ENCODE peak calls at places on chromosome 5, in five cellular contexts. G, F, Y, V and D are unnamed samples.

GRCh38 chr5:157690690-157691433 is 19.5 kb downstream of the C5orf52 start:
- DNase-seq in G (no peak), Y (peak; percentile 75), V (no peak), F (no peak), D (no peak)

GRCh38 chr5:92371889-92372235 is 988.7 kb upstream of the ARRDC3 start:
- DNase-seq in G (no peak), Y (no peak), V (no peak), F (no peak), D (no peak)

GRCh38 chr5:50501510-50502209 is 60.6 kb upstream of the EMB start:
- DNase-seq in F (peak; percentile 17), V (no peak), Y (no peak), G (no peak), D (no peak)

GRCh38 chr5:150595466-150596031 is 44.9 kb upstream of the SYNPO start:
- DNase-seq in V (peak; percentile 74), G (no peak), Y (no peak), F (no peak), D (no peak)

GRCh38 chr5:81393783-81394718 is at the start of gene ACOT12:
- DNase-seq in Y (peak; percentile 86), G (no peak), V (no peak), F (peak; percentile 11), D (no peak)

GRCh38 chr5:8396756-8397155 is 527.8 kb downstream of the MTRR start:
- DNase-seq in F (no peak), V (no peak), G (no peak), Y (no peak), D (no peak)

GRCh38 chr5:99900302-99900811 is 634.8 kb upstream of the FAM174A start:
- DNase-seq in V (no peak), G (peak; percentile 69), Y (no peak), F (no peak), D (peak; percentile 83)

GRCh38 chr5:149732500-149733128 is 2.5 kb downstream of the PPARGC1B start:
- DNase-seq in F (peak; percentile 81), Y (no peak), V (peak; percentile 74), G (no peak), D (no peak)

GRCh38 chr5:67303356-67303755 is 106.8 kb upstream of the CD180 start:
- DNase-seq in Y (no peak), F (no peak), V (no peak), G (no peak), D (no peak)

GRCh38 chr5:1152771-1153282 is 41.0 kb upstream of the SLC12A7 start:
- DNase-seq in Y (no peak), G (no peak), V (no peak), F (no peak), D (no peak)

GRCh38 chr5:131475416-131476045 is 159.5 kb downstream of the RAPGEF6 start:
- DNase-seq in V (no peak), F (no peak), G (no peak), Y (no peak), D (no peak)

GRCh38 chr5:181223729-181224389 is 778 bp downstream of the TRIM41 start:
- DNase-seq in F (no peak), G (no peak), Y (peak; percentile 76), V (no peak), D (no peak)

GRCh38 chr5:154513669-154514084 is 35.6 kb upstream of the HAND1 start:
- DNase-seq in V (no peak), G (no peak), Y (no peak), F (no peak), D (no peak)

GRCh38 chr5:117394506-117395157 is 820.0 kb upstream of the SEMA6A start:
- DNase-seq in G (no peak), V (no peak), Y (no peak), F (peak; percentile 1), D (no peak)

GRCh38 chr5:133870661-133871060 is 97.8 kb downstream of the C5orf15 start:
- DNase-seq in F (no peak), Y (no peak), G (no peak), V (no peak), D (no peak)

GRCh38 chr5:106415541-106415940 is 1255.2 kb downstream of the EFNA5 start:
- DNase-seq in F (no peak), G (no peak), Y (no peak), V (no peak), D (no peak)

GRCh38 chr5:32223972-32224608 is 50.0 kb upstream of the GOLPH3 start:
- DNase-seq in F (no peak), G (peak; percentile 24), Y (no peak), V (no peak), D (no peak)

GRCh38 chr5:134070979-134071849 is 43.3 kb upstream of the TCF7 start:
- DNase-seq in V (no peak), G (no peak), Y (peak; percentile 86), F (peak; percentile 35), D (no peak)

GRCh38 chr5:142677212-142677611 is 8.7 kb downstream of the FGF1 start:
- DNase-seq in Y (no peak), F (no peak), G (no peak), V (no peak), D (no peak)

GRCh38 chr5:107900721-107901120 is 230.0 kb upstream of the EFNA5 start:
- DNase-seq in Y (no peak), G (no peak), V (no peak), F (no peak), D (no peak)

GRCh38 chr5:169753795-169754194 is 116.7 kb downstream of the DOCK2 start:
- DNase-seq in F (no peak), V (no peak), Y (no peak), G (no peak), D (no peak)

GRCh38 chr5:82307431-82307830 is 29.3 kb upstream of the RPS23 start:
- DNase-seq in G (no peak), V (no peak), F (peak; percentile 0), Y (no peak), D (no peak)

DNA sequence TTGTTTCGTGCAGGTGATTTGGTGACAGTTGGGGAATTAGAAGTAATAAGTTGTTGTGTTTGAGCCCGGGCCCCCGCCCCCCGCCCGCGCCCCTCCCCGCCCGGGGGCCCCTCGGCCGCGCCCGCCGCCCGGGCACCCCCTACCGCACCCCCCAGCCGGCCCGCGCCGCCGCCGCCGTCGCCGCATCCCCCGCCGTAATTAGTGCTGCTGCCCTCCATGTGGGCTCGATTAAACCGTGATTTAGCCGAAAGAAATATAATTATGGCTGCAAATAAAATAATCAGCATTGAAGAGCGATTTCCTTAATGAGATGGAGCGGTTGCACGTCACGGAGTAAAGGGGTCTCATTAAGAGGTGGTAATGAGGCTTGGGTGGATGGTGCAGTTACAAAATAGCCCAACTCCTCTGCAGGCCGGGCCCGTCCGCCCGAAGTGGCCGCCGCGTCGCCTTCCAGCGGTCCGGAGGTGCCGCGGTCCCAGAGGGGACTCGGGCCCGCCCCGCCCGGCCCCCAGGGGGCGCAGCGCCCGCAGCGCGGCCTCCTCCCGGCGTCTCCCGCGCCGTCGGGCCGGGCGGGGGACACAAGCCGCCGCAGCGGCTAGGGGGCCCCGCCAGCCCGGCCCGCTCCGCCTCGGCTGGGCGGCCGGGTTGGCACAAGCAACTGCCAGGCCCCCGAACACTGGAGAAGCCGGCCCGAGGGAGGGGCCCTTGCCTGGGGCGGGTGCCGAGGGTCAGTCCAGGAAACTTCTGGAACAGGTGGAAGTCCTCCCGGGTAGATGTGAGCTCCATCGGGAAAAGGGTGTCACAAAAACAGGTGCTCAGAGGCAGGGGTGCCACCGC is 6.9 kb upstream of the OTP start:
- DNase-seq in V (no peak), F (no peak), G (peak; percentile 29), Y (peak; percentile 91), D (no peak)
- H3K27me3 ChIP-seq in V (peaks cover 96% of the 10 kb centered on the region), F (peaks cover 6% of the 10 kb centered on the region), G (no peaks in the 10 kb centered on the region), Y (no peaks in the 10 kb centered on the region), D (peaks cover 19% of the 10 kb centered on the region)

DNA sequence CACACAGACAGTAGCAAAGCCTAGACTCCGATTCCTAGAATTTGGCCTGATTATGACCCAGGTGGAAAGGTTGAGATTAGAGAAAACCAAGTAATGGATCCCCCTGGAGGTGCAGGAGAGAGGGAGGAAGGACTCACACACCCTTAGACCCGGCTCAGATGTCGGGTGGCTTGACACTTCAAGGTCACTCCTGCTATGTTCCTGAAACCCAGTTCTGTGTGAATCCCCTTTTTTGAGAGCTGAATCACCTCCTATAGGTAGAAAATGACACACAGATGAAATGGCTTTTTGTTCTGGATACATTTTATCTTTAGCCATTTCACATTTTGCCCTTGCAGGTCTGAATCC is 192.8 kb downstream of the ARRDC3 start:
- DNase-seq in F (no peak), G (no peak), Y (no peak), V (no peak), D (no peak)
- H3K4me3 ChIP-seq in F (no peak overlapping the region), G (no peak overlapping the region), Y (peak overlapping the region; percentile 26), V (no peak overlapping the region), D (no peak overlapping the region)

GRCh38 chr5:33313150-33313549 is 127.6 kb upstream of the TARS1 start:
- DNase-seq in Y (no peak), F (peak; percentile 33), V (no peak), G (peak; percentile 58), D (peak; percentile 75)
- H3K4me1 ChIP-seq in Y (no peaks in the 10 kb centered on the region), F (no peaks in the 10 kb centered on the region), V (no peaks in the 10 kb centered on the region), G (peaks cover 2% of the 10 kb centered on the region), D (no peaks in the 10 kb centered on the region)

GRCh38 chr5:141409598-141410306 is 1.9 kb downstream of the PCDHGB6 start:
- DNase-seq in V (no peak), F (no peak), Y (peak; percentile 67), G (no peak), D (no peak)

GRCh38 chr5:141419074-141419880 is 1.6 kb upstream of the PCDHGA11 start:
- DNase-seq in G (no peak), F (no peak), V (no peak), Y (peak; percentile 78), D (no peak)

GRCh38 chr5:141411575-141411974 is 1.2 kb upstream of the PCDHGA10 start:
- DNase-seq in G (no peak), V (no peak), Y (no peak), F (no peak), D (no peak)

GRCh38 chr5:141412853-141413539 is at the start of gene PCDHGA10:
- DNase-seq in F (peak; percentile 61), G (peak; percentile 71), V (no peak), Y (peak; percentile 77), D (no peak)

DNA sequence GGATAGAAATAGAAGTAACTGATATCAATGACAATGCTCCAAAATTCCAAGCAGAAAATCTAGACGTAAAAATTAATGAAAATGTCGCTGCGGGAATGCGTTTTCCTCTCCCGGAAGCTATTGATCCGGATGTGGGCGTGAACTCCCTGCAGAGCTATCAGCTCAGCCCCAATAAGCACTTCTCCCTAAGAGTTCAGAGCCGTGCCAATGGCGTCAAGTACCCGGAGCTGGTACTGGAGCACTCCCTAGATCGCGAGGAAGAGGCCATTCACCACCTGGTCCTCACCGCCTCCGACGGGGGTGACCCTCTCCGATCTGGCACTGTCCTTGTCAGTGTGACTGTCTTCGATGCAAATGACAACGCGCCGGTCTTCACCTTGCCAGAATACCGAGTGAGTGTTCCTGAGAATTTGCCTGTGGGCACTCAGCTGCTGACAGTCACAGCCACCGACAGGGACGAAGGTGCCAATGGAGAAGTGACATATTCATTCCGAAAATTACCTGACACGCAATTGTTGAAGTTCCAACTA is 818 bp downstream of the PCDHGA10 start:
- DNase-seq in G (peak; percentile 7), Y (no peak), F (peak; percentile 41), V (no peak), D (no peak)
- H3K27me3 ChIP-seq in G (no peaks in the 10 kb centered on the region), Y (no peaks in the 10 kb centered on the region), F (no peaks in the 10 kb centered on the region), V (no peaks in the 10 kb centered on the region), D (no peaks in the 10 kb centered on the region)